ENCODE peak calls at places on chromosome 6, in seven cellular contexts. One of them, this sample, is unnamed.

GRCh38 chr6:56259682-56260081 is 12.3 kb upstream of the COL21A1 start:
- DNase-seq in AG20443: no peak
- DNase-seq in stimulated activated CD4-positive, alpha-beta T cell treated with anti-CD3 and anti-CD28 coated beads, Interleukin-15, amount 100 ng/mL, for 1 hour: no peak
- DNase-seq in prostate gland: no peak
- DNase-seq in GM19239: no peak
- DNase-seq in ELF-1: no peak
- DNase-seq in HTR-8/SVneo: peak
- DNase-seq in this sample: no peak

GRCh38 chr6:108578595-108579038 is 17.9 kb downstream of the FOXO3 start:
- DNase-seq in GM19239: no peak
- DNase-seq in ELF-1: peak
- DNase-seq in AG20443: peak
- DNase-seq in stimulated activated CD4-positive, alpha-beta T cell treated with anti-CD3 and anti-CD28 coated beads, Interleukin-15, amount 100 ng/mL, for 1 hour: no peak
- DNase-seq in prostate gland: no peak
- DNase-seq in HTR-8/SVneo: no peak
- DNase-seq in this sample: peak

GRCh38 chr6:5994234-5994998 is 12.3 kb downstream of the NRN1 start:
- DNase-seq in prostate gland: no peak
- DNase-seq in AG20443: no peak
- DNase-seq in ELF-1: no peak
- DNase-seq in GM19239: no peak
- DNase-seq in HTR-8/SVneo: no peak
- DNase-seq in stimulated activated CD4-positive, alpha-beta T cell treated with anti-CD3 and anti-CD28 coated beads, Interleukin-15, amount 100 ng/mL, for 1 hour: no peak
- DNase-seq in this sample: no peak

GRCh38 chr6:12605888-12606345 is 110.7 kb upstream of the PHACTR1 start:
- DNase-seq in prostate gland: peak
- DNase-seq in GM19239: no peak
- DNase-seq in ELF-1: peak
- DNase-seq in AG20443: peak
- DNase-seq in HTR-8/SVneo: peak
- DNase-seq in stimulated activated CD4-positive, alpha-beta T cell treated with anti-CD3 and anti-CD28 coated beads, Interleukin-15, amount 100 ng/mL, for 1 hour: no peak
- DNase-seq in this sample: peak

GRCh38 chr6:28446818-28447511 is 3.7 kb upstream of the ZSCAN23 start:
- DNase-seq in stimulated activated CD4-positive, alpha-beta T cell treated with anti-CD3 and anti-CD28 coated beads, Interleukin-15, amount 100 ng/mL, for 1 hour: no peak
- DNase-seq in ELF-1: peak
- DNase-seq in GM19239: no peak
- DNase-seq in HTR-8/SVneo: no peak
- DNase-seq in prostate gland: no peak
- DNase-seq in AG20443: no peak
- DNase-seq in this sample: no peak

GRCh38 chr6:10725716-10726115 is 2.8 kb downstream of the TMEM14C start:
- DNase-seq in GM19239: no peak
- DNase-seq in stimulated activated CD4-positive, alpha-beta T cell treated with anti-CD3 and anti-CD28 coated beads, Interleukin-15, amount 100 ng/mL, for 1 hour: no peak
- DNase-seq in prostate gland: peak
- DNase-seq in AG20443: no peak
- DNase-seq in ELF-1: no peak
- DNase-seq in HTR-8/SVneo: no peak
- DNase-seq in this sample: no peak

GRCh38 chr6:84804720-84805119 is 40.3 kb upstream of the TBX18 start:
- DNase-seq in prostate gland: no peak
- DNase-seq in AG20443: peak
- DNase-seq in HTR-8/SVneo: no peak
- DNase-seq in stimulated activated CD4-positive, alpha-beta T cell treated with anti-CD3 and anti-CD28 coated beads, Interleukin-15, amount 100 ng/mL, for 1 hour: no peak
- DNase-seq in GM19239: no peak
- DNase-seq in ELF-1: no peak
- DNase-seq in this sample: peak

GRCh38 chr6:168381726-168382458 is 59.1 kb upstream of the SMOC2 start:
- DNase-seq in GM19239: no peak
- DNase-seq in HTR-8/SVneo: no peak
- DNase-seq in stimulated activated CD4-positive, alpha-beta T cell treated with anti-CD3 and anti-CD28 coated beads, Interleukin-15, amount 100 ng/mL, for 1 hour: no peak
- DNase-seq in AG20443: no peak
- DNase-seq in ELF-1: no peak
- DNase-seq in prostate gland: no peak
- DNase-seq in this sample: no peak

GRCh38 chr6:23589811-23590210 is 536.2 kb upstream of the NRSN1 start:
- DNase-seq in prostate gland: no peak
- DNase-seq in ELF-1: no peak
- DNase-seq in stimulated activated CD4-positive, alpha-beta T cell treated with anti-CD3 and anti-CD28 coated beads, Interleukin-15, amount 100 ng/mL, for 1 hour: no peak
- DNase-seq in AG20443: no peak
- DNase-seq in GM19239: no peak
- DNase-seq in HTR-8/SVneo: no peak
- DNase-seq in this sample: no peak

GRCh38 chr6:16244869-16245451 is 6.6 kb downstream of the GMPR start:
- DNase-seq in stimulated activated CD4-positive, alpha-beta T cell treated with anti-CD3 and anti-CD28 coated beads, Interleukin-15, amount 100 ng/mL, for 1 hour: no peak
- DNase-seq in prostate gland: no peak
- DNase-seq in GM19239: no peak
- DNase-seq in AG20443: no peak
- DNase-seq in HTR-8/SVneo: no peak
- DNase-seq in ELF-1: peak
- DNase-seq in this sample: no peak

GRCh38 chr6:103715269-103715668 is 1144.5 kb downstream of the HACE1 start:
- DNase-seq in HTR-8/SVneo: no peak
- DNase-seq in prostate gland: no peak
- DNase-seq in GM19239: no peak
- DNase-seq in stimulated activated CD4-positive, alpha-beta T cell treated with anti-CD3 and anti-CD28 coated beads, Interleukin-15, amount 100 ng/mL, for 1 hour: no peak
- DNase-seq in ELF-1: no peak
- DNase-seq in AG20443: no peak
- DNase-seq in this sample: no peak

GRCh38 chr6:12911387-12911960 is 194.9 kb downstream of the PHACTR1 start:
- DNase-seq in prostate gland: peak
- DNase-seq in HTR-8/SVneo: no peak
- DNase-seq in AG20443: peak
- DNase-seq in GM19239: no peak
- DNase-seq in stimulated activated CD4-positive, alpha-beta T cell treated with anti-CD3 and anti-CD28 coated beads, Interleukin-15, amount 100 ng/mL, for 1 hour: no peak
- DNase-seq in ELF-1: peak
- DNase-seq in this sample: peak

GRCh38 chr6:11423667-11424066 is 113.9 kb upstream of the TMEM170B start:
- DNase-seq in GM19239: no peak
- DNase-seq in stimulated activated CD4-positive, alpha-beta T cell treated with anti-CD3 and anti-CD28 coated beads, Interleukin-15, amount 100 ng/mL, for 1 hour: no peak
- DNase-seq in prostate gland: no peak
- DNase-seq in AG20443: no peak
- DNase-seq in HTR-8/SVneo: no peak
- DNase-seq in ELF-1: no peak
- DNase-seq in this sample: no peak

GRCh38 chr6:106997392-106998257 is 23.1 kb upstream of the CD24 start:
- DNase-seq in GM19239: peak
- DNase-seq in ELF-1: peak
- DNase-seq in HTR-8/SVneo: peak
- DNase-seq in stimulated activated CD4-positive, alpha-beta T cell treated with anti-CD3 and anti-CD28 coated beads, Interleukin-15, amount 100 ng/mL, for 1 hour: no peak
- DNase-seq in AG20443: peak
- DNase-seq in prostate gland: no peak
- DNase-seq in this sample: peak

GRCh38 chr6:108027594-108027993 is 46.9 kb downstream of the OSTM1 start:
- DNase-seq in HTR-8/SVneo: no peak
- DNase-seq in GM19239: no peak
- DNase-seq in prostate gland: no peak
- DNase-seq in AG20443: no peak
- DNase-seq in ELF-1: peak
- DNase-seq in stimulated activated CD4-positive, alpha-beta T cell treated with anti-CD3 and anti-CD28 coated beads, Interleukin-15, amount 100 ng/mL, for 1 hour: no peak
- DNase-seq in this sample: no peak

GRCh38 chr6:142374965-142375733 is 73.3 kb downstream of the ADGRG6 start:
- DNase-seq in HTR-8/SVneo: peak
- DNase-seq in AG20443: peak
- DNase-seq in stimulated activated CD4-positive, alpha-beta T cell treated with anti-CD3 and anti-CD28 coated beads, Interleukin-15, amount 100 ng/mL, for 1 hour: no peak
- DNase-seq in prostate gland: no peak
- DNase-seq in ELF-1: peak
- DNase-seq in GM19239: no peak
- DNase-seq in this sample: no peak

GRCh38 chr6:73898599-73898998 is 202.6 kb downstream of the CD109 start:
- DNase-seq in HTR-8/SVneo: no peak
- DNase-seq in GM19239: no peak
- DNase-seq in AG20443: no peak
- DNase-seq in prostate gland: no peak
- DNase-seq in ELF-1: no peak
- DNase-seq in stimulated activated CD4-positive, alpha-beta T cell treated with anti-CD3 and anti-CD28 coated beads, Interleukin-15, amount 100 ng/mL, for 1 hour: no peak
- DNase-seq in this sample: no peak

GRCh38 chr6:149459761-149460160 is 25.1 kb downstream of the ZC3H12D start:
- DNase-seq in GM19239: no peak
- DNase-seq in stimulated activated CD4-positive, alpha-beta T cell treated with anti-CD3 and anti-CD28 coated beads, Interleukin-15, amount 100 ng/mL, for 1 hour: no peak
- DNase-seq in HTR-8/SVneo: no peak
- DNase-seq in AG20443: no peak
- DNase-seq in ELF-1: no peak
- DNase-seq in prostate gland: no peak
- DNase-seq in this sample: no peak

GRCh38 chr6:158050955-158051354 is 69.3 kb downstream of the SYNJ2 start:
- DNase-seq in GM19239: no peak
- DNase-seq in stimulated activated CD4-positive, alpha-beta T cell treated with anti-CD3 and anti-CD28 coated beads, Interleukin-15, amount 100 ng/mL, for 1 hour: no peak
- DNase-seq in ELF-1: no peak
- DNase-seq in HTR-8/SVneo: no peak
- DNase-seq in AG20443: peak
- DNase-seq in prostate gland: no peak
- DNase-seq in this sample: no peak

GRCh38 chr6:16167219-16167618 is 38.3 kb downstream of the MYLIP start:
- DNase-seq in GM19239: no peak
- DNase-seq in ELF-1: no peak
- DNase-seq in AG20443: no peak
- DNase-seq in stimulated activated CD4-positive, alpha-beta T cell treated with anti-CD3 and anti-CD28 coated beads, Interleukin-15, amount 100 ng/mL, for 1 hour: no peak
- DNase-seq in prostate gland: no peak
- DNase-seq in HTR-8/SVneo: no peak
- DNase-seq in this sample: peak

This sample was measured in OCI-M1.